ENCODE peak calls at places on chromosomes 3 and 15, in six cellular contexts. W, H, M, Q, A and C are unnamed samples.

GRCh38 chr3:48561045-48561736 is 2.4 kb downstream of the UCN2 start:
- DNase-seq in W (no peak), H (peak; percentile 86), M (no peak), Q (peak; percentile 62), A (peak; percentile 60), C (peak; percentile 32)

GRCh38 chr3:143084856-143085731 is 34.5 kb upstream of the CHST2 start:
- DNase-seq in W (no peak), H (peak; percentile 86), M (no peak), Q (no peak), A (no peak), C (peak; percentile 98)

GRCh38 chr3:193943200-193943599 is 192.7 kb upstream of the HES1 start:
- DNase-seq in W (no peak), H (no peak), M (no peak), Q (peak; percentile 9), A (no peak), C (no peak)

GRCh38 chr15:82183121-82184031 is 79.2 kb downstream of the EFL1 start:
- DNase-seq in W (no peak), H (no peak), M (peak; percentile 66), Q (no peak), A (no peak), C (no peak)

GRCh38 chr3:49723301-49723630 is 485 bp downstream of the GMPPB start:
- DNase-seq in W (peak; percentile 44), H (peak; percentile 58), M (no peak), Q (no peak), A (peak; percentile 48), C (peak; percentile 34)

GRCh38 chr15:55267401-55268053 is 22.1 kb downstream of the RAB27A start:
- DNase-seq in W (no peak), H (peak; percentile 89), M (no peak), Q (no peak), A (peak; percentile 31), C (no peak)

GRCh38 chr3:125107861-125108567 is 52.2 kb upstream of the HEG1 start:
- DNase-seq in W (no peak), H (no peak), M (no peak), Q (no peak), A (no peak), C (peak; percentile 12)

GRCh38 chr3:107942244-107942643 is 148.6 kb downstream of the CD47 start:
- DNase-seq in W (no peak), H (no peak), M (no peak), Q (no peak), A (no peak), C (no peak)

GRCh38 chr15:64515196-64515595 is 54.8 kb downstream of the ZNF609 start:
- DNase-seq in W (no peak), H (no peak), M (no peak), Q (no peak), A (no peak), C (no peak)

GRCh38 chr3:66409771-66410355 is 91.0 kb downstream of the LRIG1 start:
- DNase-seq in W (no peak), H (no peak), M (no peak), Q (no peak), A (no peak), C (no peak)

GRCh38 chr3:158105710-158106438 is at the start of gene SHOX2:
- DNase-seq in W (peak; percentile 44), H (peak; percentile 63), M (no peak), Q (peak; percentile 37), A (peak; percentile 56), C (peak; percentile 55)

GRCh38 chr3:43372809-43373587 is 86.7 kb downstream of the SNRK start:
- DNase-seq in W (no peak), H (no peak), M (no peak), Q (no peak), A (no peak), C (no peak)

GRCh38 chr15:29550834-29551465 is 271.3 kb downstream of the TJP1 start:
- DNase-seq in W (no peak), H (no peak), M (no peak), Q (no peak), A (no peak), C (no peak)

GRCh38 chr3:5022966-5023776 is 43.9 kb downstream of the BHLHE40 start:
- DNase-seq in W (no peak), H (no peak), M (peak; percentile 98), Q (no peak), A (no peak), C (no peak)

GRCh38 chr3:13718000-13718399 is 161.9 kb downstream of the WNT7A start:
- DNase-seq in W (no peak), H (no peak), M (no peak), Q (no peak), A (no peak), C (no peak)

GRCh38 chr3:136075218-136075808 is 109.8 kb downstream of the PPP2R3A start:
- DNase-seq in W (peak; percentile 81), H (peak; percentile 85), M (peak; percentile 50), Q (peak; percentile 74), A (peak; percentile 30), C (peak; percentile 86)

GRCh38 chr3:12679468-12679867 is 15.6 kb upstream of the RAF1 start:
- DNase-seq in W (no peak), H (peak; percentile 15), M (peak; percentile 78), Q (no peak), A (no peak), C (no peak)

GRCh38 chr15:40832903-40833302 is 4.4 kb upstream of the PPP1R14D start:
- DNase-seq in W (no peak), H (no peak), M (no peak), Q (no peak), A (no peak), C (no peak)

GRCh38 chr3:17136251-17136721 is 251.5 kb downstream of the PLCL2 start:
- DNase-seq in W (no peak), H (no peak), M (no peak), Q (no peak), A (no peak), C (no peak)

GRCh38 chr15:96428742-96429141 is 98.2 kb downstream of the NR2F2 start:
- DNase-seq in W (no peak), H (no peak), M (no peak), Q (no peak), A (no peak), C (no peak)

GRCh38 chr3:181329024-181329423 is 339.5 kb upstream of the DNAJC19 start:
- DNase-seq in W (peak; percentile 89), H (no peak), M (no peak), Q (no peak), A (no peak), C (no peak)

GRCh38 chr15:23570466-23570865 is 5.0 kb downstream of the MKRN3 start:
- DNase-seq in W (no peak), H (no peak), M (no peak), Q (peak; percentile 12), A (no peak), C (no peak)

GRCh38 chr3:140203510-140203909 is 268.5 kb downstream of the CLSTN2 start:
- DNase-seq in W (peak; percentile 94), H (no peak), M (no peak), Q (no peak), A (no peak), C (no peak)